ENCODE peak calls at places on chromosomes 5 and 9, in six cellular contexts. B is C1 segment of cervical spinal cord; Q is foreskin fibroblast; R is fibroblast of pulmonary artery; C is activated naive CD8-positive, alpha-beta T cell treated with anti-CD3 and anti-CD28 coated beads for 36 hours; P is epithelial cell of esophagus. S is an unnamed sample.

GRCh38 chr5:42592401-42592800 is 164.2 kb upstream of the CCDC152 start:
- DNase-seq in B (no peak), Q (no peak), R (no peak), C (no peak), P (no peak), S (no peak)

GRCh38 chr5:100690036-100690560 is 154.9 kb downstream of the FAM174A start:
- DNase-seq in B (no peak), Q (no peak), R (no peak), C (no peak), P (no peak), S (no peak)

GRCh38 chr9:98640394-98640793 is 68.3 kb downstream of the GABBR2 start:
- DNase-seq in B (no peak), Q (no peak), R (no peak), C (no peak), P (no peak), S (no peak)

GRCh38 chr5:143386725-143387124 is 16.8 kb downstream of the NR3C1 start:
- DNase-seq in B (no peak), Q (no peak), R (no peak), C (peak; percentile 18), P (no peak), S (no peak)

GRCh38 chr5:34001231-34001935 is 6.5 kb downstream of the AMACR start:
- DNase-seq in B (no peak), Q (peak; percentile 15), R (peak; percentile 11), C (no peak), P (peak; percentile 73), S (no peak)

GRCh38 chr5:150303660-150304411 is 1.1 kb upstream of the ARSI start:
- DNase-seq in B (no peak), Q (no peak), R (peak; percentile 77), C (no peak), P (no peak), S (no peak)

GRCh38 chr9:111348821-111349271 is 18.8 kb upstream of the OR2K2 start:
- DNase-seq in B (no peak), Q (peak; percentile 72), R (peak; percentile 16), C (no peak), P (peak; percentile 58), S (peak; percentile 47)

GRCh38 chr5:177111720-177112394 is 21.7 kb upstream of the NSD1 start:
- DNase-seq in B (peak; percentile 11), Q (peak; percentile 69), R (peak; percentile 51), C (peak; percentile 66), P (peak; percentile 44), S (peak; percentile 81)

GRCh38 chr5:169354263-169354662 is 53.3 kb upstream of the SLIT3 start:
- DNase-seq in B (no peak), Q (peak; percentile 61), R (no peak), C (no peak), P (peak; percentile 71), S (peak; percentile 49)

GRCh38 chr5:126812199-126812570 is 35.2 kb downstream of the LMNB1 start:
- DNase-seq in B (no peak), Q (no peak), R (peak; percentile 22), C (no peak), P (no peak), S (no peak)

S was measured in RWPE1.